ENCODE peak calls at places on chromosomes 11 and 22, in five cellular contexts. T is PC-9, R is progenitor cell of endocrine pancreas, M is head of caudate nucleus, C is anterior cingulate cortex. A is an unnamed sample.

GRCh38 chr11:76597533-76598425 is 72.8 kb downstream of the LRRC32 start:
- DNase-seq in R (no peak), M (no peak), C (no peak), T (no peak), A (no peak)

GRCh38 chr11:69462106-69463045 is 19.1 kb upstream of the LINC01488 start:
- DNase-seq in M (no peak), C (no peak), T (no peak), R (no peak), A (no peak)

GRCh38 chr11:73946798-73947458 is 3.9 kb upstream of the DNAJB13 start:
- DNase-seq in R (no peak), M (peak; percentile 11), T (peak; percentile 11), C (no peak), A (no peak)

GRCh38 chr11:93784935-93785360 is 866 bp downstream of the MED17 start:
- DNase-seq in C (no peak), R (no peak), T (no peak), M (no peak), A (no peak)

GRCh38 chr11:129720156-129720555 is 95.5 kb upstream of the TMEM45B start:
- DNase-seq in T (no peak), C (no peak), M (no peak), R (no peak), A (no peak)

GRCh38 chr11:67252831-67253239 is 13.4 kb upstream of the GRK2 start:
- DNase-seq in C (no peak), M (peak; percentile 57), R (no peak), T (no peak), A (peak; percentile 68)

GRCh38 chr22:44526431-44527115 is 28.5 kb upstream of the RTL6 start:
- DNase-seq in T (no peak), M (no peak), R (no peak), C (no peak), A (no peak)

GRCh38 chr11:128455766-128456165 is 131.6 kb downstream of the ETS1 start:
- DNase-seq in M (no peak), R (no peak), C (no peak), T (no peak), A (no peak)

GRCh38 chr11:101817536-101817935 is 97.3 kb upstream of the CEP126 start:
- DNase-seq in M (no peak), C (no peak), R (no peak), T (no peak), A (no peak)

GRCh38 chr22:17172172-17172833 is 13.2 kb upstream of the HDHD5 start:
- DNase-seq in C (no peak), R (no peak), T (no peak), M (peak; percentile 51), A (no peak)

GRCh38 chr11:1547467-1548098 is 24.5 kb downstream of the DUSP8 start:
- DNase-seq in C (no peak), T (no peak), M (no peak), R (no peak), A (no peak)

GRCh38 chr11:77123591-77123990 is 4.5 kb upstream of the MYO7A start:
- DNase-seq in M (no peak), C (no peak), R (no peak), T (no peak), A (no peak)

GRCh38 chr11:18203723-18204122 is 31.1 kb downstream of the MRGPRX4 start:
- DNase-seq in M (no peak), T (no peak), C (no peak), R (no peak), A (peak; percentile 1)

GRCh38 chr11:14258177-14258935 is 100.6 kb downstream of the RRAS2 start:
- DNase-seq in T (peak; percentile 83), M (no peak), R (no peak), C (no peak), A (no peak)